ENCODE peak calls at places on chromosomes 1 and 21, in four cellular contexts. V is HCT116, S is GM12878, P is SK-N-SH. G is an unnamed sample.

GRCh38 chr1:235075955-235076308 is 52.7 kb downstream of the TOMM20 start:
- DNase-seq in S (no peak), V (no peak), P (no peak), G (no peak)

GRCh38 chr21:43029785-43030184 is 45.9 kb downstream of the CBS start:
- DNase-seq in S (no peak), P (no peak), V (no peak), G (no peak)

GRCh38 chr1:151680812-151681211 is 35.8 kb downstream of the CELF3 start:
- DNase-seq in V (peak), S (no peak), P (no peak), G (no peak)

GRCh38 chr1:29305943-29306342 is 69.6 kb downstream of the PTPRU start:
- DNase-seq in P (no peak), V (no peak), S (no peak), G (no peak)

GRCh38 chr1:210496063-210496462 is 167.4 kb downstream of the HHAT start:
- DNase-seq in V (no peak), P (no peak), S (no peak), G (no peak)

GRCh38 chr1:16998589-16998988 is 13.1 kb downstream of the ATP13A2 start:
- DNase-seq in P (peak), S (no peak), V (no peak), G (no peak)

GRCh38 chr1:77282866-77283539 is 1.2 kb downstream of the AK5 start:
- DNase-seq in P (peak), S (no peak), V (no peak), G (no peak)

GRCh38 chr1:94325379-94326302 is 88.3 kb upstream of the ARHGAP29 start:
- DNase-seq in V (peak), S (no peak), P (no peak), G (no peak)

GRCh38 chr1:185696419-185697150 is 37.6 kb upstream of the HMCN1 start:
- DNase-seq in V (no peak), S (no peak), P (no peak), G (no peak)

GRCh38 chr1:20871419-20871818 is 84.3 kb upstream of the HP1BP3 start:
- DNase-seq in S (no peak), P (no peak), V (no peak), G (peak)

GRCh38 chr1:24803987-24804530 is 58.8 kb downstream of the CLIC4 start:
- DNase-seq in S (no peak), V (no peak), P (no peak), G (no peak)

GRCh38 chr1:22254756-22255155 is 111.9 kb upstream of the WNT4 start:
- DNase-seq in S (no peak), V (no peak), P (no peak), G (no peak)

GRCh38 chr1:208791458-208791857 is 547.3 kb upstream of the PLXNA2 start:
- DNase-seq in V (no peak), S (no peak), P (no peak), G (no peak)

GRCh38 chr1:167661527-167662436 is 31.8 kb downstream of the RCSD1 start:
- DNase-seq in V (no peak), S (no peak), P (no peak), G (no peak)

GRCh38 chr21:38664821-38665220 is 140.9 kb upstream of the ETS2 start:
- DNase-seq in S (no peak), V (no peak), P (no peak), G (no peak)

GRCh38 chr21:42599486-42599885 is 53.9 kb upstream of the PDE9A start:
- DNase-seq in S (no peak), V (no peak), P (no peak), G (no peak)

GRCh38 chr1:167766538-167766937 is 44.8 kb downstream of the MPZL1 start:
- DNase-seq in P (no peak), S (no peak), V (no peak), G (no peak)

GRCh38 chr1:218377143-218377660 is 32.1 kb downstream of the TGFB2 start:
- DNase-seq in P (no peak), S (no peak), V (peak), G (peak)

GRCh38 chr1:109579496-109579895 is 31.1 kb downstream of the GNAI3 start:
- DNase-seq in P (no peak), V (no peak), S (no peak), G (no peak)

GRCh38 chr1:241611063-241611462 is 29.1 kb downstream of the CHML start:
- DNase-seq in S (no peak), P (peak), V (peak), G (peak)

GRCh38 chr1:10132316-10132715 is 78.1 kb upstream of the KIF1B start:
- DNase-seq in P (no peak), S (no peak), V (no peak), G (no peak)

GRCh38 chr1:102732927-102733326 is 375.4 kb downstream of the COL11A1 start:
- DNase-seq in S (no peak), V (no peak), P (no peak), G (no peak)

GRCh38 chr1:47995306-47996050 is 1.7 kb downstream of the TRABD2B start:
- DNase-seq in S (no peak), P (no peak), V (no peak), G (no peak)

GRCh38 chr1:234970731-234971476 is 157.7 kb downstream of the TOMM20 start:
- DNase-seq in P (peak), S (no peak), V (no peak), G (no peak)

GRCh38 chr1:84573481-84573966 is 716 bp downstream of the CTBS start:
- DNase-seq in V (no peak), P (no peak), S (no peak), G (no peak)

GRCh38 chr1:96887501-96887900 is 165.9 kb downstream of the PTBP2 start:
- DNase-seq in S (no peak), P (no peak), V (no peak), G (no peak)

GRCh38 chr21:44317871-44318270 is 18.0 kb downstream of the PFKL start:
- DNase-seq in S (no peak), V (no peak), P (no peak), G (no peak)
- TF ChIP-seq POLR2AphosphoS5 in S (no peak), V (no peak), P (no peak), G (no peak)

DNA sequence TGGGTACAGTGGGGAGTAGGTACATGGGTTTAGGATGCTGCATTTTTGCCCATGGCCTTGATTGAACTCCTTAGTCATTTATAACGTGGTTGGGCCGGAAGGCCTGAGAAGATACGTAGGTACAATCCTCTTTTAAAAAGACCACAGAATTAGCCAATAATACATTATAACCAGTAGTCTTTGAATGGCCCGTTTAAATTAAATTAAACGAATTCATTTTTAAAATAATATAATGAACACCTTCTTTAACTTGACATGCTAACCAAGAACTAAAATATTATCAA is 20.1 kb upstream of the ADAR start:
- DNase-seq in V (no peak), P (no peak), S (no peak), G (no peak)
- H3K9ac ChIP-seq in V (peak), P (peak), S (peak), G (peak)

GRCh38 chr1:61436491-61437120 is 288.3 kb downstream of the TM2D1 start:
- DNase-seq in V (no peak), S (no peak), P (no peak), G (no peak)
- TF ChIP-seq POLR2AphosphoS5 in V (no peak), S (no peak), P (no peak), G (no peak)

GRCh38 chr1:169779150-169779549 is 15.6 kb downstream of the METTL18 start:
- DNase-seq in V (no peak), P (no peak), S (no peak), G (no peak)

GRCh38 chr1:169776440-169776839 is 18.3 kb downstream of the METTL18 start:
- DNase-seq in S (no peak), V (no peak), P (no peak), G (peak)

GRCh38 chr1:169782596-169782995 is 12.1 kb downstream of the METTL18 start:
- DNase-seq in V (no peak), P (no peak), S (no peak), G (no peak)

GRCh38 chr1:169784102-169784501 is 10.6 kb downstream of the METTL18 start:
- DNase-seq in P (no peak), S (no peak), V (no peak), G (no peak)

GRCh38 chr1:169779970-169780369 is 14.7 kb downstream of the METTL18 start:
- DNase-seq in V (no peak), P (no peak), S (no peak), G (no peak)
- H3K9ac ChIP-seq in V (no peak), P (peak), S (no peak), G (no peak)

GRCh38 chr1:41502912-41503311 is 18.4 kb upstream of the EDN2 start:
- DNase-seq in V (no peak), S (no peak), P (peak), G (no peak)

GRCh38 chr1:41500378-41500777 is 15.9 kb upstream of the EDN2 start:
- DNase-seq in P (no peak), S (no peak), V (no peak), G (no peak)

GRCh38 chr1:41499591-41499990 is 15.1 kb upstream of the EDN2 start:
- DNase-seq in S (no peak), P (no peak), V (no peak), G (no peak)

GRCh38 chr1:41500781-41501518 is 16.5 kb upstream of the EDN2 start:
- DNase-seq in P (no peak), S (no peak), V (no peak), G (no peak)

GRCh38 chr1:41501581-41501980 is 17.1 kb upstream of the EDN2 start:
- DNase-seq in P (no peak), S (no peak), V (no peak), G (no peak)
- TF ChIP-seq POLR2AphosphoS5 in P (no peak), S (no peak), V (no peak), G (no peak)